ENCODE peak calls at places on chromosomes 2 and 18, in four cellular contexts. One of them, this sample, is unnamed.

GRCh38 chr2:32425719-32426141 is 68.9 kb downstream of the BIRC6 start:
- DNase-seq in H1: no peak
- DNase-seq in IMR-90: peak
- DNase-seq in mesendoderm: peak
- DNase-seq in this sample: no peak

GRCh38 chr2:69567157-69567908 is 76.2 kb downstream of the AAK1 start:
- DNase-seq in H1: no peak
- DNase-seq in mesendoderm: no peak
- DNase-seq in IMR-90: peak
- DNase-seq in this sample: no peak

GRCh38 chr2:163767097-163767496 is 31.3 kb upstream of the FIGN start:
- DNase-seq in IMR-90: no peak
- DNase-seq in H1: no peak
- DNase-seq in mesendoderm: no peak
- DNase-seq in this sample: no peak

GRCh38 chr2:102258386-102259074 is 52.8 kb upstream of the IL1RL1 start:
- DNase-seq in H1: no peak
- DNase-seq in IMR-90: peak
- DNase-seq in mesendoderm: peak
- DNase-seq in this sample: no peak

GRCh38 chr18:69840445-69840844 is 107.2 kb downstream of the CD226 start:
- DNase-seq in IMR-90: peak
- DNase-seq in mesendoderm: no peak
- DNase-seq in H1: no peak
- DNase-seq in this sample: no peak

GRCh38 chr2:96685592-96686459 is 43.3 kb downstream of the FER1L5 start:
- DNase-seq in IMR-90: no peak
- DNase-seq in mesendoderm: peak
- DNase-seq in H1: no peak
- DNase-seq in this sample: peak

GRCh38 chr2:121128741-121129659 is 156.0 kb downstream of the TFCP2L1 start:
- DNase-seq in H1: no peak
- DNase-seq in mesendoderm: peak
- DNase-seq in IMR-90: no peak
- DNase-seq in this sample: peak

GRCh38 chr2:235358981-235359471 is 134.8 kb upstream of the AGAP1 start:
- DNase-seq in H1: no peak
- DNase-seq in mesendoderm: no peak
- DNase-seq in IMR-90: peak
- DNase-seq in this sample: no peak

GRCh38 chr2:113709022-113709421 is 47.4 kb downstream of the SLC35F5 start:
- DNase-seq in mesendoderm: no peak
- DNase-seq in IMR-90: no peak
- DNase-seq in H1: no peak
- DNase-seq in this sample: no peak

GRCh38 chr2:163601377-163601776 is 134.4 kb downstream of the FIGN start:
- DNase-seq in H1: no peak
- DNase-seq in IMR-90: peak
- DNase-seq in mesendoderm: peak
- DNase-seq in this sample: no peak

GRCh38 chr18:70422061-70422965 is 133.5 kb downstream of the SOCS6 start:
- DNase-seq in mesendoderm: peak
- DNase-seq in H1: no peak
- DNase-seq in IMR-90: peak
- DNase-seq in this sample: no peak

GRCh38 chr2:70561893-70562292 is 8.3 kb upstream of the TGFA start:
- DNase-seq in IMR-90: no peak
- DNase-seq in H1: no peak
- DNase-seq in mesendoderm: no peak
- DNase-seq in this sample: no peak

GRCh38 chr2:43515248-43515647 is 80.6 kb downstream of the THADA start:
- DNase-seq in IMR-90: no peak
- DNase-seq in mesendoderm: no peak
- DNase-seq in H1: no peak
- DNase-seq in this sample: no peak

GRCh38 chr2:46230115-46230571 is 67.1 kb upstream of the EPAS1 start:
- DNase-seq in mesendoderm: peak
- DNase-seq in H1: peak
- DNase-seq in IMR-90: no peak
- DNase-seq in this sample: peak

GRCh38 chr18:55403555-55403954 is 184.4 kb downstream of the TCF4 start:
- DNase-seq in IMR-90: no peak
- DNase-seq in mesendoderm: no peak
- DNase-seq in H1: no peak
- DNase-seq in this sample: no peak

GRCh38 chr2:138521821-138522220 is 20.3 kb downstream of the SPOPL start:
- DNase-seq in IMR-90: no peak
- DNase-seq in H1: no peak
- DNase-seq in mesendoderm: no peak
- DNase-seq in this sample: no peak

GRCh38 chr18:63697261-63697660 is 5.5 kb upstream of the SERPINB11 start:
- DNase-seq in IMR-90: peak
- DNase-seq in H1: no peak
- DNase-seq in mesendoderm: no peak
- DNase-seq in this sample: no peak

GRCh38 chr2:190637903-190638618 is 10.8 kb upstream of the NAB1 start:
- DNase-seq in mesendoderm: no peak
- DNase-seq in IMR-90: no peak
- DNase-seq in H1: no peak
- DNase-seq in this sample: no peak

GRCh38 chr2:221914334-221914733 is 342.2 kb upstream of the EPHA4 start:
- DNase-seq in mesendoderm: no peak
- DNase-seq in H1: no peak
- DNase-seq in IMR-90: no peak
- DNase-seq in this sample: no peak

GRCh38 chr2:101717041-101717817 is 19.7 kb downstream of the MAP4K4 start:
- DNase-seq in mesendoderm: peak
- DNase-seq in IMR-90: no peak
- DNase-seq in H1: no peak
- DNase-seq in this sample: no peak

GRCh38 chr18:27887287-27887686 is 289.6 kb downstream of the CDH2 start:
- DNase-seq in mesendoderm: no peak
- DNase-seq in H1: no peak
- DNase-seq in IMR-90: no peak
- DNase-seq in this sample: no peak

GRCh38 chr2:17538844-17539554 is 1.5 kb upstream of the VSNL1 start:
- DNase-seq in H1: no peak
- DNase-seq in mesendoderm: peak
- DNase-seq in IMR-90: peak
- DNase-seq in this sample: peak

GRCh38 chr2:172246649-172247048 is 143.9 kb upstream of the DLX2 start:
- DNase-seq in H1: no peak
- DNase-seq in IMR-90: peak
- DNase-seq in mesendoderm: peak
- DNase-seq in this sample: no peak

GRCh38 chr2:151260492-151261239 is 997 bp downstream of the RBM43 start:
- DNase-seq in IMR-90: peak
- DNase-seq in H1: no peak
- DNase-seq in mesendoderm: no peak
- DNase-seq in this sample: no peak

GRCh38 chr2:128982001-128982400 is 663.3 kb upstream of the HS6ST1 start:
- DNase-seq in IMR-90: no peak
- DNase-seq in H1: no peak
- DNase-seq in mesendoderm: peak
- DNase-seq in this sample: no peak

GRCh38 chr2:64330691-64331429 is 123.1 kb upstream of the LGALSL start:
- DNase-seq in IMR-90: peak
- DNase-seq in mesendoderm: peak
- DNase-seq in H1: peak
- DNase-seq in this sample: peak

GRCh38 chr2:30225131-30225762 is 6.1 kb upstream of the LBH start:
- DNase-seq in IMR-90: peak
- DNase-seq in mesendoderm: no peak
- DNase-seq in H1: no peak
- DNase-seq in this sample: no peak

GRCh38 chr2:8525582-8526402 is 156.1 kb upstream of the ID2 start:
- DNase-seq in mesendoderm: peak
- DNase-seq in IMR-90: peak
- DNase-seq in H1: peak
- DNase-seq in this sample: peak

GRCh38 chr2:10504994-10505820 is 57.1 kb upstream of the ODC1 start:
- DNase-seq in mesendoderm: no peak
- DNase-seq in IMR-90: no peak
- DNase-seq in H1: no peak
- DNase-seq in this sample: no peak

GRCh38 chr2:117190856-117191255 is 623.6 kb upstream of the DDX18 start:
- DNase-seq in H1: no peak
- DNase-seq in mesendoderm: no peak
- DNase-seq in IMR-90: no peak
- DNase-seq in this sample: no peak

GRCh38 chr2:28681216-28681981 is 70.2 kb upstream of the PPP1CB start:
- DNase-seq in mesendoderm: no peak
- DNase-seq in IMR-90: peak
- DNase-seq in H1: no peak
- DNase-seq in this sample: no peak

GRCh38 chr2:191165190-191165643 is 14.4 kb upstream of the STAT4 start:
- DNase-seq in IMR-90: peak
- DNase-seq in mesendoderm: peak
- DNase-seq in H1: no peak
- DNase-seq in this sample: no peak

GRCh38 chr2:37825586-37825985 is 99.5 kb upstream of the RMDN2 start:
- DNase-seq in mesendoderm: no peak
- DNase-seq in H1: no peak
- DNase-seq in IMR-90: no peak
- DNase-seq in this sample: no peak

GRCh38 chr2:54457326-54458023 is 1.3 kb downstream of the SPTBN1 start:
- DNase-seq in H1: no peak
- DNase-seq in mesendoderm: peak
- DNase-seq in IMR-90: no peak
- DNase-seq in this sample: peak
- H2BK120ac ChIP-seq in H1: no peak
- H2BK120ac ChIP-seq in mesendoderm: no peak
- H2BK120ac ChIP-seq in IMR-90: peak
- H2BK120ac ChIP-seq in this sample: no peak

GRCh38 chr2:161847910-161848309 is 223.7 kb downstream of the SLC4A10 start:
- DNase-seq in mesendoderm: no peak
- DNase-seq in IMR-90: no peak
- DNase-seq in H1: no peak
- DNase-seq in this sample: no peak

GRCh38 chr2:161839931-161840330 is 215.7 kb downstream of the SLC4A10 start:
- DNase-seq in mesendoderm: no peak
- DNase-seq in IMR-90: no peak
- DNase-seq in H1: no peak
- DNase-seq in this sample: no peak

GRCh38 chr2:161842751-161843433 is 218.7 kb downstream of the SLC4A10 start:
- DNase-seq in mesendoderm: no peak
- DNase-seq in IMR-90: no peak
- DNase-seq in H1: no peak
- DNase-seq in this sample: no peak

GRCh38 chr2:161843936-161844335 is 219.7 kb downstream of the SLC4A10 start:
- DNase-seq in mesendoderm: no peak
- DNase-seq in H1: no peak
- DNase-seq in IMR-90: no peak
- DNase-seq in this sample: no peak

GRCh38 chr2:161844845-161845244 is 220.6 kb downstream of the SLC4A10 start:
- DNase-seq in mesendoderm: no peak
- DNase-seq in H1: no peak
- DNase-seq in IMR-90: no peak
- DNase-seq in this sample: no peak
- H3K56ac ChIP-seq in mesendoderm: no peak
- H3K56ac ChIP-seq in H1: no peak
- H3K56ac ChIP-seq in IMR-90: no peak
- H3K56ac ChIP-seq in this sample: no peak

GRCh38 chr2:66390811-66391210 is 44.1 kb upstream of the MEIS1 start:
- DNase-seq in mesendoderm: no peak
- DNase-seq in H1: no peak
- DNase-seq in IMR-90: no peak
- DNase-seq in this sample: no peak
- H2BK120ac ChIP-seq in mesendoderm: no peak
- H2BK120ac ChIP-seq in H1: peak
- H2BK120ac ChIP-seq in IMR-90: no peak
- H2BK120ac ChIP-seq in this sample: no peak

GRCh38 chr18:32698148-32698547 is 74.7 kb downstream of the KLHL14 start:
- DNase-seq in H1: no peak
- DNase-seq in mesendoderm: no peak
- DNase-seq in IMR-90: no peak
- DNase-seq in this sample: no peak

GRCh38 chr18:32696376-32696775 is 76.4 kb downstream of the KLHL14 start:
- DNase-seq in mesendoderm: no peak
- DNase-seq in H1: no peak
- DNase-seq in IMR-90: no peak
- DNase-seq in this sample: no peak

GRCh38 chr18:32701288-32701687 is 71.5 kb downstream of the KLHL14 start:
- DNase-seq in H1: no peak
- DNase-seq in IMR-90: no peak
- DNase-seq in mesendoderm: no peak
- DNase-seq in this sample: no peak

GRCh38 chr18:32695534-32695933 is 77.3 kb downstream of the KLHL14 start:
- DNase-seq in mesendoderm: no peak
- DNase-seq in H1: no peak
- DNase-seq in IMR-90: no peak
- DNase-seq in this sample: no peak
- H3K56ac ChIP-seq in mesendoderm: no peak
- H3K56ac ChIP-seq in H1: no peak
- H3K56ac ChIP-seq in IMR-90: no peak
- H3K56ac ChIP-seq in this sample: no peak

DNA sequence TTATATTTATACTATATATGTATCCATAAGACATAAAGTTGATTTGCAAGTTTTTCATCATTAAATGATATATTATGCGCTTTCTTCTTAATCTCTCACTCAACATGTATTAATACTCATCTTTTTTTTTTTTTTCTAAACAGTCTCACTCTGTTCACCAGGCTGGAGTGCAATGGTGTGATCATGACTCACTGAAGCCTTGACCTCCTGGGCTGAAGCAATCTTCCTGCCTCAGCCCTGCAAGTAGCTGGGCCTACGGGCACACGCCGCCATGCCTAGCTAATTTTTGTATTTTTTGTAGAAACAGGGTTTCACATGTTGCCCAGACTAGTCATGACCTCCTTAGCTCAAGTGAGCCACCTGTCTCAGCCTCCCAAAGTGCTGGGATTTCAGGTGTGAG is 51.4 kb upstream of the MAP4K3 start:
- DNase-seq in mesendoderm: no peak
- DNase-seq in H1: no peak
- DNase-seq in IMR-90: peak
- DNase-seq in this sample: no peak
- H2BK120ac ChIP-seq in mesendoderm: no peak
- H2BK120ac ChIP-seq in H1: no peak
- H2BK120ac ChIP-seq in IMR-90: peak
- H2BK120ac ChIP-seq in this sample: no peak